ENCODE peak calls at places on chromosomes 4 and X, in ten cellular contexts. C is GM12878, A is K562, J is sigmoid colon, P is prostate gland, Q is GM23338, U is stomach, N is upper lobe of left lung, Z is GM12891, G is H1. H is an unnamed sample.

GRCh38 chr4:188971125-188971524 is 831.9 kb downstream of the TRIML1 start:
- DNase-seq in C (no peak), A (no peak), J (no peak), P (no peak), Q (peak; percentile 39), U (no peak), N (no peak), Z (no peak), G (no peak), H (no peak)

GRCh38 chr4:154559141-154559841 is 3.5 kb upstream of the FGB start:
- DNase-seq in C (no peak), A (peak; percentile 48), J (no peak), P (no peak), Q (peak; percentile 80), U (no peak), N (no peak), Z (peak; percentile 2), G (peak; percentile 9), H (no peak)

GRCh38 chr4:174503079-174503724 is 19.1 kb downstream of the HPGD start:
- DNase-seq in C (no peak), A (no peak), J (no peak), P (no peak), Q (no peak), U (no peak), N (no peak), Z (no peak), G (no peak), H (no peak)

GRCh38 chrX:65671966-65672365 is 4.5 kb downstream of the MSN start:
- DNase-seq in C (no peak), A (no peak), J (no peak), P (no peak), Q (no peak), U (no peak), N (no peak), Z (no peak), G (no peak), H (no peak)

GRCh38 chr4:147589586-147589985 is 27.6 kb upstream of the TMEM184C start:
- DNase-seq in C (no peak), A (no peak), J (no peak), P (no peak), Q (no peak), U (no peak), N (no peak), Z (no peak), G (no peak), H (no peak)

GRCh38 chr4:20901851-20902250 is 201.6 kb downstream of the PACRGL start:
- DNase-seq in C (no peak), A (no peak), J (no peak), P (no peak), Q (no peak), U (no peak), N (no peak), Z (no peak), G (no peak), H (no peak)

GRCh38 chr4:61614256-61614655 is 414.1 kb downstream of the ADGRL3 start:
- DNase-seq in C (no peak), A (no peak), J (no peak), P (no peak), Q (no peak), U (no peak), N (no peak), Z (no peak), G (no peak), H (no peak)

GRCh38 chr4:16124232-16124631 is 40.4 kb upstream of the PROM1 start:
- DNase-seq in C (no peak), A (no peak), J (no peak), P (no peak), Q (no peak), U (no peak), N (no peak), Z (no peak), G (no peak), H (no peak)

GRCh38 chrX:134528936-134529335 is 69.0 kb downstream of the HPRT1 start:
- DNase-seq in C (no peak), A (no peak), J (no peak), P (no peak), Q (no peak), U (no peak), N (no peak), Z (no peak), G (no peak), H (no peak)

GRCh38 chrX:139202742-139203410 is 327.7 kb upstream of the F9 start:
- DNase-seq in C (no peak), A (no peak), J (no peak), P (no peak), Q (peak; percentile 35), U (no peak), N (no peak), Z (no peak), G (no peak), H (no peak)

GRCh38 chr4:125522588-125522987 is 207.8 kb downstream of the FAT4 start:
- DNase-seq in C (no peak), A (no peak), J (no peak), P (no peak), Q (peak; percentile 14), U (no peak), N (no peak), Z (no peak), G (no peak), H (no peak)

GRCh38 chr4:98873059-98873458 is 55.9 kb downstream of the EIF4E start:
- DNase-seq in C (no peak), A (no peak), J (no peak), P (no peak), Q (no peak), U (no peak), N (no peak), Z (no peak), G (no peak), H (no peak)

GRCh38 chr4:24024597-24024996 is 134.8 kb upstream of the PPARGC1A start:
- DNase-seq in C (no peak), A (no peak), J (no peak), P (no peak), Q (no peak), U (no peak), N (peak; percentile 44), Z (no peak), G (no peak), H (no peak)

GRCh38 chrX:150361777-150362351 is 1.3 kb upstream of the MAMLD1 start:
- DNase-seq in C (no peak), A (no peak), J (peak; percentile 74), P (no peak), Q (peak; percentile 41), U (no peak), N (no peak), Z (no peak), G (no peak), H (peak; percentile 79)

GRCh38 chrX:150364347-150365050 is 1.4 kb downstream of the MAMLD1 start:
- DNase-seq in C (no peak), A (no peak), J (no peak), P (no peak), Q (peak; percentile 8), U (no peak), N (no peak), Z (no peak), G (no peak), H (peak; percentile 82)

GRCh38 chrX:150361070-150361776 is 1.9 kb upstream of the MAMLD1 start:
- DNase-seq in C (no peak), A (peak; percentile 20), J (no peak), P (no peak), Q (peak; percentile 57), U (no peak), N (no peak), Z (no peak), G (no peak), H (peak; percentile 80)

GRCh38 chrX:150363561-150364346 is 637 bp downstream of the MAMLD1 start:
- DNase-seq in C (no peak), A (no peak), J (no peak), P (no peak), Q (peak; percentile 59), U (no peak), N (no peak), Z (no peak), G (no peak), H (peak; percentile 80)

DNA sequence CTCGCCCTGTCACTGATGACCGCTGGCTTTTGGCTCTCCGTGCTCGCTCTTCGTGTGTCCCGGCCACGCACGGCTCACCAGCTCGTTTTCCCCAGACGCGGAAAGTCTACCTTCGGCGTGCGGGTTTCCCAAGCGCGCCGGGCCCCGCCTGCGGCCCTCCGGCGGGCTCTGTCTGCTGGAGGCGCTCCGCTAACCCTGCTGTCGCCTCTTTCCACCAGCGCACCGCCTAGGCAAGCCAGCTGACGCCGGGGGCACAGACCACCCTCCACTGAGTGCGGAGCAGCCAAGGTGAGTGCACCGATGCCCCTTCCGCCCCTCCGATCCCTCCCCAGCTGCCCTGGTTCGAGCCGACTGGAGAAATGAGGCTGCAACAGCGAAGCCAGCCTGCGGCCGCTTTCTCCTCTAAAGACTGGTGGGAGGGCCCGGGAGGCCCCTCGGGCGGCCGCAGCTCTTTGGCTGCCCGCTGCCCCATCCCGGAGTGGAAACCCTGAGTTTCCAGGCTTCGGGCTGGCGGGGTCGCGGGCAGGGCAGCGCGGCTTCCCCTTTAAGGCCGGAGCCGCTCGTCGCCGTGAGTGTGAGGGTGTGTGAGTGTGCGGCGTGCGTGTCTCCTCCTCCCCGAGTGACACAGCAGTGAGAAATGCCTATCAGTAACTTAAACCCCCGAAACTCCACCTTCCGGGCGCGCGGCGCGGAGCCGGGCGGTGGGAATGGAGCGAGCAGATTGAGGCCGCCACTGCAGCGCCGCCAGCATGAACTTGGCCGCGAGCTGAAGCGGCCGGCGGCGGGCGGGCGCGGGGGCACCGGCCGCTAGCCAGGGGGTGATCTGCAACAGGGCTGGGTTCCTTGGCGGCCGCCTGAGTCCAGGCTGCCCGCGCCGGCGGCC is at the start of gene MAMLD1:
- DNase-seq in C (no peak), A (peak; percentile 41), J (peak; percentile 86), P (peak; percentile 57), Q (peak; percentile 18), U (peak; percentile 70), N (peak; percentile 64), Z (peak; percentile 16), G (no peak), H (peak; percentile 89)
- TF ChIP-seq POLR2AphosphoS5 in C (no peak), A (no peak), J (peak; percentile 85), P (peak; percentile 34), Q (no peak), U (peak; percentile 58), N (no peak), Z (no peak), G (no peak), H (peak; percentile 83)

GRCh38 chr4:88318751-88319350 is 34.5 kb upstream of the PPM1K start:
- DNase-seq in C (no peak), A (no peak), J (no peak), P (peak; percentile 71), Q (no peak), U (no peak), N (no peak), Z (no peak), G (no peak), H (no peak)
- TF ChIP-seq POLR2AphosphoS5 in C (no peak), A (no peak), J (no peak), P (peak; percentile 82), Q (no peak), U (no peak), N (no peak), Z (no peak), G (no peak), H (no peak)

GRCh38 chr4:22473268-22473667 is 42.6 kb downstream of the ADGRA3 start:
- DNase-seq in C (no peak), A (no peak), J (no peak), P (no peak), Q (no peak), U (no peak), N (no peak), Z (no peak), G (no peak), H (no peak)
- TF ChIP-seq POLR2AphosphoS5 in C (no peak), A (no peak), J (no peak), P (no peak), Q (no peak), U (no peak), N (no peak), Z (no peak), G (no peak), H (no peak)

GRCh38 chr4:76811604-76812412 is 86.1 kb downstream of the SOWAHB start:
- DNase-seq in C (no peak), A (no peak), J (peak; percentile 78), P (no peak), Q (peak; percentile 15), U (no peak), N (no peak), Z (no peak), G (no peak), H (no peak)
- TF ChIP-seq POLR2AphosphoS5 in C (no peak), A (no peak), J (no peak), P (no peak), Q (no peak), U (no peak), N (no peak), Z (no peak), G (no peak), H (no peak)

H was measured in spleen.